ENCODE peak calls at places on chromosomes 12 and 14, in five cellular contexts. W, N, Y, H and G are unnamed samples.

GRCh38 chr12:7188557-7189397 is 709 bp upstream of the PEX5 start:
- DNase-seq in W (peak), N (peak), Y (peak), H (peak), G (peak)

GRCh38 chr14:77681196-77682157 is 26.3 kb downstream of the ALKBH1 start:
- DNase-seq in W (peak), N (no peak), Y (peak), H (no peak), G (no peak)

GRCh38 chr12:22682663-22683062 is 57.7 kb downstream of the ETNK1 start:
- DNase-seq in W (no peak), N (no peak), Y (no peak), H (no peak), G (no peak)

GRCh38 chr14:46490150-46490769 is 161.3 kb downstream of the RPL10L start:
- DNase-seq in W (peak), N (no peak), Y (no peak), H (no peak), G (no peak)

GRCh38 chr12:51087818-51088217 is 4.4 kb upstream of the CSRNP2 start:
- DNase-seq in W (no peak), N (no peak), Y (no peak), H (no peak), G (no peak)

GRCh38 chr12:26044007-26044394 is 80.8 kb downstream of the BHLHE41 start:
- DNase-seq in W (no peak), N (no peak), Y (no peak), H (no peak), G (no peak)

GRCh38 chr12:21940549-21940948 is 677 bp downstream of the ABCC9 start:
- DNase-seq in W (no peak), N (no peak), Y (no peak), H (no peak), G (no peak)

GRCh38 chr14:26598672-26599131 is 869 bp upstream of the NOVA1 start:
- DNase-seq in W (peak), N (peak), Y (no peak), H (no peak), G (no peak)

GRCh38 chr12:68031174-68031573 is 41.9 kb downstream of the IFNG-AS1 start:
- DNase-seq in W (no peak), N (no peak), Y (no peak), H (no peak), G (no peak)

GRCh38 chr12:121773011-121773777 is 20.3 kb downstream of the RHOF start:
- DNase-seq in W (peak), N (peak), Y (peak), H (peak), G (peak)

GRCh38 chr14:99234982-99235491 is 37.0 kb downstream of the BCL11B start:
- DNase-seq in W (no peak), N (no peak), Y (no peak), H (peak), G (no peak)

GRCh38 chr12:18570543-18570942 is 167.3 kb downstream of the PLCZ1 start:
- DNase-seq in W (no peak), N (no peak), Y (no peak), H (no peak), G (no peak)

GRCh38 chr12:84874125-84874824 is 38.3 kb downstream of the SLC6A15 start:
- DNase-seq in W (peak), N (no peak), Y (peak), H (no peak), G (peak)

GRCh38 chr12:27460471-27460978 is 14.0 kb downstream of the SMCO2 start:
- DNase-seq in W (peak), N (no peak), Y (no peak), H (no peak), G (no peak)

GRCh38 chr12:56773113-56773512 is 10.0 kb downstream of the HSD17B6 start:
- DNase-seq in W (no peak), N (no peak), Y (no peak), H (no peak), G (no peak)

GRCh38 chr12:66638666-66639065 is 40.2 kb downstream of the GRIP1 start:
- DNase-seq in W (no peak), N (no peak), Y (no peak), H (no peak), G (no peak)

GRCh38 chr12:104190151-104190550 is 25.4 kb upstream of the TXNRD1 start:
- DNase-seq in W (no peak), N (no peak), Y (no peak), H (no peak), G (no peak)

GRCh38 chr12:80190001-80190400 is 90.7 kb downstream of the OTOGL start:
- DNase-seq in W (no peak), N (no peak), Y (no peak), H (no peak), G (no peak)

GRCh38 chr14:52266179-52266578 is 1.3 kb upstream of the PTGDR start:
- DNase-seq in W (no peak), N (no peak), Y (no peak), H (no peak), G (no peak)

GRCh38 chr12:55816876-55817351 is 610 bp downstream of the SARNP start:
- DNase-seq in W (no peak), N (peak), Y (no peak), H (no peak), G (no peak)

GRCh38 chr12:95623554-95624170 is 72.4 kb upstream of the USP44 start:
- DNase-seq in W (peak), N (peak), Y (no peak), H (no peak), G (peak)